ENCODE peak calls at places on chromosomes 16 and 17, in six cellular contexts. Q, T, B, C, I and E are unnamed samples.

GRCh38 chr16:56930516-56931252 is 1.3 kb upstream of the HERPUD1 start:
- DNase-seq in I (no peak), Q (no peak), B (peak; percentile 35), T (no peak), C (no peak), E (no peak)

GRCh38 chr17:16352838-16353701 is at the start of gene CENPV:
- DNase-seq in Q (peak; percentile 91), C (peak; percentile 31), I (peak; percentile 71), T (peak; percentile 70), B (peak; percentile 56), E (peak; percentile 28)

GRCh38 chr17:40596261-40596919 is 31.1 kb upstream of the CCR7 start:
- DNase-seq in C (no peak), Q (peak; percentile 86), I (no peak), T (no peak), B (no peak), E (no peak)

GRCh38 chr16:12011565-12011964 is 35.0 kb downstream of the SNX29 start:
- DNase-seq in I (no peak), Q (no peak), B (no peak), C (no peak), T (no peak), E (no peak)

GRCh38 chr17:57440522-57441269 is 184.4 kb downstream of the MSI2 start:
- DNase-seq in T (peak; percentile 78), B (peak; percentile 59), I (no peak), C (peak; percentile 37), Q (peak; percentile 59), E (peak; percentile 31)

GRCh38 chr16:80931985-80932720 is 74.5 kb downstream of the CMC2 start:
- DNase-seq in I (peak; percentile 63), T (peak; percentile 88), C (no peak), Q (peak; percentile 54), B (peak; percentile 53), E (no peak)

GRCh38 chr17:66799839-66800537 is 34.9 kb upstream of the CACNG5 start:
- DNase-seq in C (no peak), I (no peak), T (no peak), B (no peak), Q (no peak), E (no peak)

GRCh38 chr17:1153795-1154546 is 25.8 kb downstream of the ABR start:
- DNase-seq in I (peak; percentile 37), C (no peak), Q (peak; percentile 51), B (peak; percentile 36), T (peak; percentile 73), E (no peak)

GRCh38 chr17:82889496-82890338 is 49.9 kb upstream of the ZNF750 start:
- DNase-seq in C (peak; percentile 78), I (peak; percentile 51), Q (no peak), B (peak; percentile 83), T (peak; percentile 25), E (no peak)

GRCh38 chr17:79631640-79632431 is 21.0 kb upstream of the RBFOX3 start:
- DNase-seq in I (peak; percentile 7), B (no peak), C (peak; percentile 9), T (no peak), Q (no peak), E (no peak)

GRCh38 chr17:17413821-17414220 is 63.0 kb upstream of the MED9 start:
- DNase-seq in C (no peak), T (no peak), I (no peak), Q (no peak), B (no peak), E (no peak)
- TF ChIP-seq CTCF in C (no peak), T (no peak), I (no peak), Q (no peak), B (no peak), E (no peak)

GRCh38 chr17:3636908-3637373 is 381 bp downstream of the CTNS start:
- DNase-seq in T (no peak), C (no peak), Q (no peak), B (no peak), I (no peak), E (no peak)

GRCh38 chr17:3641014-3641413 is 4.5 kb downstream of the CTNS start:
- DNase-seq in Q (no peak), B (no peak), I (no peak), T (peak; percentile 19), C (no peak), E (no peak)

GRCh38 chr17:3641717-3642486 is 5.3 kb downstream of the CTNS start:
- DNase-seq in I (no peak), C (peak; percentile 39), B (no peak), Q (no peak), T (peak; percentile 4), E (no peak)

GRCh38 chr17:3636154-3636907 is at the start of the genes CTNS and SHPK:
- DNase-seq in T (peak; percentile 98), C (peak; percentile 98), B (peak; percentile 97), I (peak; percentile 98), Q (peak; percentile 99), E (peak; percentile 86)

GRCh38 chr17:3639981-3640596 is 3.5 kb downstream of the CTNS start:
- DNase-seq in T (peak; percentile 39), Q (no peak), C (peak; percentile 36), B (no peak), I (no peak), E (no peak)
- H3K27ac ChIP-seq in T (peak overlapping the region; percentile 82), Q (no peak overlapping the region), C (no peak overlapping the region), B (no peak overlapping the region), I (peak overlapping the region; percentile 0), E (no peak overlapping the region)

DNA sequence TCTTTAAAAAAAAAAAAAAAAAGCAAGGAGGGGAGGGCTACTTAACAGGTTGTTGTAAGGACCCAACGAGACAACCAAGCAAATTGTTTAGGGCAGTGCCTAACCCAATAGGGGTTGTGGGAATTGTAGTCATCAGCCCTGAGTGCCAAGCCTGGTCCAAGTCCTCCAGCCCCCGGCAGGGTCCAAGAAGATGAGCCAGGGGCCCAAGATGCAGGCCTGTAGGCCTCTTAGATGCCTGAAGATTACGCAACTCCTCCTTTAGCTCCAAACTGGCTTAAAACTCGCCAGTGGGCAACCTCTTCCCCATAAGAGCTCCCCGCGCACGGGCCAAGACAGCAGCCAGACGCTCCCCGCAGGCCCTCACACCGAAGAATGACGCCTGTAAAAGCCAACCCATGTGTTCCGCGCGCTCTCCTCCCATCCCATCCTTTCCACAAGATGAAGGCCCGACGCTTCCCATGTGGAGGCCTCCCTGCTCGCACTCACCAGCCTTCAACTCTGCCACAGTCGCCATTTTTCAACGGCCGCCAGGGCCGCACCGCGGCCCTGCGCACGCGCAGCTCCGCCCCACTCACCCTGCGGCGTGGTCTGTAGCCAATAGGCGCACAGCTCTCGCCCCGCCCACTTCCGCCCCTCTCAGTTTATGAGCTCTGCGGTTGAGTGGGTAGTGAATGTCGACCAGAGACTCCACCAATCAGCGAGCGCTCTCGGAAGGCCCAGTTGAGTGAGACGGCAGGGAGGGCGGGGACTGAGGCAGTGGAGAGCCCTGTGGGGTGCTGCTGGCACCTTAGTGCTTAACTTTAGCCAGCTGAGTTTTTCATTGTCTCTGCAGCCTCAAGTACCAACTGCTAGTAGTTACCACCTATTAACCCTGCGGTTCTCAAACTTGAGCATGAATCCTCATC is at the start of gene CEP20:
- DNase-seq in B (peak; percentile 100), C (peak; percentile 100), T (peak; percentile 100), Q (peak; percentile 100), I (peak; percentile 100), E (peak; percentile 99)
- TF ChIP-seq CTCF in B (no peak), C (peak; percentile 34), T (peak; percentile 17), Q (no peak), I (no peak), E (no peak)

GRCh38 chr16:83351846-83352245 is 455.9 kb upstream of the HSBP1 start:
- DNase-seq in B (no peak), Q (no peak), I (no peak), T (no peak), C (no peak), E (no peak)
- H3K27ac ChIP-seq in B (no peak overlapping the region), Q (no peak overlapping the region), I (no peak overlapping the region), T (no peak overlapping the region), C (no peak overlapping the region), E (no peak overlapping the region)

GRCh38 chr17:2192367-2193028 is 111.1 kb downstream of the SMG6 start:
- DNase-seq in I (no peak), T (no peak), C (peak; percentile 28), Q (peak; percentile 54), B (no peak), E (peak; percentile 74)
- TF ChIP-seq CTCF in I (no peak), T (no peak), C (no peak), Q (no peak), B (no peak), E (no peak)

GRCh38 chr16:10594312-10594950 is 14.0 kb upstream of the EMP2 start:
- DNase-seq in Q (no peak), B (peak; percentile 96), T (no peak), C (peak; percentile 77), I (no peak), E (no peak)
- H3K27ac ChIP-seq in Q (no peak overlapping the region), B (peak overlapping the region; percentile 69), T (no peak overlapping the region), C (peak overlapping the region; percentile 7), I (no peak overlapping the region), E (no peak overlapping the region)

DNA sequence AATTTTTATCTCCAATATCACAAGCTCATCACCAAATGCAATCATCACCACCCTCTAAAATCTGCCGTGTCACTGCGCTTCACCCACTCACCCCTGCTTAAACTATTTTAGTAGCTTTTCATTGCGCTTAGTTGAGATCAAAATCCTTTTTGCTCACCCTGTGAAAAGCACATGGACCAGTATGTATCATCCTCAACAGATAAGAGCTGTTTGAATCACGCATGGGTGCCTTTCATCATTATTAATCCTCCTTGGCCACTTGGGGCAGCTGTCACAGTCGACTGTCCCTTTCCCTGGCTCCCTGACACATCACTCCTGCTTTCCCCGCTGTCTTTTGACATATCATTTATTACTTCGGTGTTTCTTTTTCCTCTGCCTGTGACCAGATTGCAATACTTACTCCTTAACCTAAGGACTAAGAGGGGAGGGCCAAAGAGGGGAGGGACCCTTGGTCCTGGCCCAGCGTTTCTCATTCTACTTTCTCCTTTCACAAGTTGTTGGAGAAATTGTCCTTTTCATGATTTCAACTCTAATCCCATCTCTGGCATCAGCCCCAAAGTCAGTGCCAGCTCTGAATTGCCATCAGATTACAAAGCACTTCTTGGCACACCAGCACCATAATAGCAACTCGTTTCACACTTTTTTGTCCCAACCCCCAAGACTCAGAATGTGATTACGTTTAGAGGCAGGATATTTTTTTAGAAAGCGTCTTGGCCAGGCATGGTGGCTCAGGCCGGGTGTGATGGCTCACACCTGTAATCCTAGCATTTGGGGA is 8.6 kb upstream of the KDM6B start:
- DNase-seq in I (no peak), Q (peak; percentile 67), C (no peak), B (no peak), T (no peak), E (no peak)
- TF ChIP-seq CTCF in I (no peak), Q (no peak), C (no peak), B (no peak), T (no peak), E (peak; percentile 10)